ENCODE peak calls at places on chromosomes 1 and 21, in four cellular contexts. One of them, this sample, is unnamed.

GRCh38 chr1:233651563-233652233 is 37.8 kb downstream of the KCNK1 start:
- DNase-seq in kidney: no peak
- DNase-seq in heart right ventricle: no peak
- DNase-seq in aorta: no peak
- DNase-seq in this sample: no peak

GRCh38 chr1:70090146-70090545 is 115.2 kb downstream of the LRRC40 start:
- DNase-seq in kidney: no peak
- DNase-seq in heart right ventricle: no peak
- DNase-seq in aorta: no peak
- DNase-seq in this sample: no peak

GRCh38 chr1:2279210-2279639 is 51.1 kb downstream of the SKI start:
- DNase-seq in kidney: peak
- DNase-seq in heart right ventricle: peak
- DNase-seq in aorta: peak
- DNase-seq in this sample: peak

GRCh38 chr1:222243902-222244301 is 304.0 kb downstream of the HHIPL2 start:
- DNase-seq in kidney: no peak
- DNase-seq in heart right ventricle: no peak
- DNase-seq in aorta: no peak
- DNase-seq in this sample: no peak

GRCh38 chr1:92277105-92277504 is 21.7 kb downstream of the GLMN start:
- DNase-seq in kidney: no peak
- DNase-seq in heart right ventricle: no peak
- DNase-seq in aorta: no peak
- DNase-seq in this sample: peak

GRCh38 chr21:23968722-23969647 is 1638.3 kb downstream of the MRPL39 start:
- DNase-seq in kidney: no peak
- DNase-seq in heart right ventricle: no peak
- DNase-seq in aorta: no peak
- DNase-seq in this sample: peak

GRCh38 chr1:107963009-107963408 is 2.0 kb downstream of the VAV3 start:
- DNase-seq in kidney: no peak
- DNase-seq in heart right ventricle: no peak
- DNase-seq in aorta: no peak
- DNase-seq in this sample: no peak

GRCh38 chr1:230884646-230885045 is 16.3 kb upstream of the C1orf198 start:
- DNase-seq in kidney: no peak
- DNase-seq in heart right ventricle: no peak
- DNase-seq in aorta: no peak
- DNase-seq in this sample: no peak

GRCh38 chr21:29166853-29167252 is 36.4 kb downstream of the MAP3K7CL start:
- DNase-seq in kidney: no peak
- DNase-seq in heart right ventricle: no peak
- DNase-seq in aorta: no peak
- DNase-seq in this sample: peak

GRCh38 chr21:43734830-43735229 is 15.9 kb downstream of the PDXK start:
- DNase-seq in kidney: no peak
- DNase-seq in heart right ventricle: no peak
- DNase-seq in aorta: peak
- DNase-seq in this sample: peak

GRCh38 chr1:198906739-198907422 is 268.0 kb downstream of the PTPRC start:
- DNase-seq in kidney: no peak
- DNase-seq in heart right ventricle: no peak
- DNase-seq in aorta: no peak
- DNase-seq in this sample: no peak

GRCh38 chr1:63935553-63935952 is 161.7 kb downstream of the ROR1 start:
- DNase-seq in kidney: no peak
- DNase-seq in heart right ventricle: no peak
- DNase-seq in aorta: no peak
- DNase-seq in this sample: no peak

GRCh38 chr1:171252482-171252881 is 4.2 kb downstream of the FMO1 start:
- DNase-seq in kidney: no peak
- DNase-seq in heart right ventricle: no peak
- DNase-seq in aorta: no peak
- DNase-seq in this sample: no peak

GRCh38 chr1:230629511-230629910 is 12.8 kb upstream of the COG2 start:
- DNase-seq in kidney: no peak
- DNase-seq in heart right ventricle: no peak
- DNase-seq in aorta: no peak
- DNase-seq in this sample: no peak

GRCh38 chr1:95604784-95605183 is 370.8 kb downstream of the RWDD3 start:
- DNase-seq in kidney: no peak
- DNase-seq in heart right ventricle: no peak
- DNase-seq in aorta: no peak
- DNase-seq in this sample: no peak

GRCh38 chr1:36269408-36269838 is 36.7 kb upstream of the SH3D21 start:
- DNase-seq in kidney: no peak
- DNase-seq in heart right ventricle: no peak
- DNase-seq in aorta: no peak
- DNase-seq in this sample: peak

GRCh38 chr1:39081266-39082139 is 55.4 kb downstream of the NDUFS5 start:
- DNase-seq in kidney: no peak
- DNase-seq in heart right ventricle: peak
- DNase-seq in aorta: peak
- DNase-seq in this sample: no peak

GRCh38 chr1:60589046-60589748 is 493.2 kb upstream of the NFIA start:
- DNase-seq in kidney: no peak
- DNase-seq in heart right ventricle: no peak
- DNase-seq in aorta: no peak
- DNase-seq in this sample: peak

GRCh38 chr21:39373634-39374033 is 24.7 kb upstream of the HMGN1 start:
- DNase-seq in kidney: no peak
- DNase-seq in heart right ventricle: no peak
- DNase-seq in aorta: no peak
- DNase-seq in this sample: peak

GRCh38 chr1:203152158-203153034 is 23.2 kb downstream of the MYBPH start:
- DNase-seq in kidney: peak
- DNase-seq in heart right ventricle: no peak
- DNase-seq in aorta: no peak
- DNase-seq in this sample: peak

GRCh38 chr21:42341776-42342542 is 8.8 kb downstream of the TFF2 start:
- DNase-seq in kidney: no peak
- DNase-seq in heart right ventricle: no peak
- DNase-seq in aorta: no peak
- DNase-seq in this sample: no peak

GRCh38 chr1:34164510-34165381 is at the start of gene CSMD2:
- DNase-seq in kidney: peak
- DNase-seq in heart right ventricle: no peak
- DNase-seq in aorta: peak
- DNase-seq in this sample: peak

GRCh38 chr1:234686035-234686434 is 76.1 kb upstream of the IRF2BP2 start:
- DNase-seq in kidney: no peak
- DNase-seq in heart right ventricle: no peak
- DNase-seq in aorta: no peak
- DNase-seq in this sample: no peak

GRCh38 chr1:2493691-2494322 is 17.7 kb downstream of the PLCH2 start:
- DNase-seq in kidney: no peak
- DNase-seq in heart right ventricle: no peak
- DNase-seq in aorta: no peak
- DNase-seq in this sample: no peak

GRCh38 chr1:207917086-207917485 is 6.2 kb upstream of the CD34 start:
- DNase-seq in kidney: no peak
- DNase-seq in heart right ventricle: peak
- DNase-seq in aorta: no peak
- DNase-seq in this sample: no peak

GRCh38 chr21:25368531-25368930 is 238.8 kb downstream of the MRPL39 start:
- DNase-seq in kidney: no peak
- DNase-seq in heart right ventricle: no peak
- DNase-seq in aorta: no peak
- DNase-seq in this sample: no peak

GRCh38 chr1:93607814-93608187 is 73.8 kb downstream of the BCAR3 start:
- DNase-seq in kidney: no peak
- DNase-seq in heart right ventricle: no peak
- DNase-seq in aorta: peak
- DNase-seq in this sample: no peak

GRCh38 chr1:15540201-15540600 is 13.6 kb downstream of the DNAJC16 start:
- DNase-seq in kidney: no peak
- DNase-seq in heart right ventricle: no peak
- DNase-seq in aorta: no peak
- DNase-seq in this sample: no peak

GRCh38 chr1:93804412-93804811 is 74.6 kb downstream of the DNTTIP2 start:
- DNase-seq in kidney: no peak
- DNase-seq in heart right ventricle: no peak
- DNase-seq in aorta: no peak
- DNase-seq in this sample: peak

GRCh38 chr1:43379476-43379875 is 10.1 kb downstream of the MED8 start:
- DNase-seq in kidney: no peak
- DNase-seq in heart right ventricle: no peak
- DNase-seq in aorta: no peak
- DNase-seq in this sample: no peak

GRCh38 chr1:235004840-235005391 is 123.7 kb downstream of the TOMM20 start:
- DNase-seq in kidney: no peak
- DNase-seq in heart right ventricle: no peak
- DNase-seq in aorta: no peak
- DNase-seq in this sample: no peak

GRCh38 chr1:39729842-39730241 is 8.8 kb upstream of the PPIE start:
- DNase-seq in kidney: no peak
- DNase-seq in heart right ventricle: no peak
- DNase-seq in aorta: no peak
- DNase-seq in this sample: no peak

GRCh38 chr1:30262158-30262557 is 461.2 kb downstream of the MATN1 start:
- DNase-seq in kidney: no peak
- DNase-seq in heart right ventricle: no peak
- DNase-seq in aorta: no peak
- DNase-seq in this sample: no peak

GRCh38 chr1:160550572-160551034 is 27.5 kb upstream of the SLAMF6 start:
- DNase-seq in kidney: no peak
- DNase-seq in heart right ventricle: peak
- DNase-seq in aorta: peak
- DNase-seq in this sample: no peak

GRCh38 chr1:44945992-44946391 is 40.4 kb downstream of the EIF2B3 start:
- DNase-seq in kidney: no peak
- DNase-seq in heart right ventricle: no peak
- DNase-seq in aorta: no peak
- DNase-seq in this sample: no peak

GRCh38 chr1:40385437-40386310 is 12.1 kb downstream of the SMAP2 start:
- DNase-seq in kidney: no peak
- DNase-seq in heart right ventricle: no peak
- DNase-seq in aorta: no peak
- DNase-seq in this sample: no peak

GRCh38 chr1:110339040-110339426 is at the start of gene RBM15:
- DNase-seq in kidney: peak
- DNase-seq in heart right ventricle: peak
- DNase-seq in aorta: peak
- DNase-seq in this sample: peak

DNA sequence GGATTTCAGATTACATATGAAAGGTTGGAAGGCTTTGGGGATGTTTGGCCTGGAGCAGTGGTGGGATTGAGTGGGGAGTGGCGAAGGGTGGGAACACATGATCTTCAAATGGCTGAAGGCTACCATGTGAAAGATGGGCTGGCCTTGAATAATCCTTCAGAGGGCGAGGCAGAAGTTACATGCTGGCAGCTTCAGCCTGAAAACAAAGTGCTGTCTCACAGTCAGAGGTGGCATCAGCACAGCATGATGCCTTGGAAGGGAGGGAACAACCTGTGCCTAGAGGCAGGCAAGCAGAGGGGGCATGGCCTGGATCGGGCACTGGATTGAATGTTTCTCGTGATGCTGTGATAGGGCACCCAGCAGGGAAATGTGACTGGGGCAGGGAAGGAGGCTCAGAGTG is 130.8 kb downstream of the BEND5 start:
- DNase-seq in kidney: no peak
- DNase-seq in heart right ventricle: no peak
- DNase-seq in aorta: no peak
- DNase-seq in this sample: no peak
- H3K4me3 ChIP-seq in kidney: no peak
- H3K4me3 ChIP-seq in heart right ventricle: no peak
- H3K4me3 ChIP-seq in aorta: no peak
- H3K4me3 ChIP-seq in this sample: no peak

DNA sequence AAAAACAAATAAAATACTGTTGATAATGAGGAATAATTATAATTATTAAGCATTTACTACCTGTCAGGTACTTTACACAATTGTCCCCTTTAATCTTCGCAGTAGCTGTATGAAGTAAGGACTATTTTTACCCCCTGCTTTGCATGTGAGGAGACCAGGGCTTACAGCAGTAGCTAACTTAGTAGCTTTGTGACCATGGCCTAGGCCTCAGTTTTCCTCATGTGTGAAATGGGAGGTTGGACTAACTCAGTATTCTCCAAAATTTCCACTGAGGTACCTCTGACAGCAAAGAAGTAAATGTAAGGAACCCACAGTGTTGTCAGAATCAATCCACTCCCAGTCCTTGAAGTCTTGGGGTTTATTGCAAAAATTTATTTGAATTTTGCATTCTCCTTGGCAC is 3.8 kb upstream of the CSRP1 start:
- DNase-seq in kidney: no peak
- DNase-seq in heart right ventricle: no peak
- DNase-seq in aorta: no peak
- DNase-seq in this sample: no peak
- H3K4me3 ChIP-seq in kidney: no peak
- H3K4me3 ChIP-seq in heart right ventricle: no peak
- H3K4me3 ChIP-seq in aorta: no peak
- H3K4me3 ChIP-seq in this sample: no peak

GRCh38 chr1:159120317-159120716 is 43.8 kb upstream of the AIM2 start:
- DNase-seq in kidney: no peak
- DNase-seq in heart right ventricle: no peak
- DNase-seq in aorta: no peak
- DNase-seq in this sample: no peak
- H3K4me3 ChIP-seq in kidney: no peak
- H3K4me3 ChIP-seq in heart right ventricle: no peak
- H3K4me3 ChIP-seq in aorta: no peak
- H3K4me3 ChIP-seq in this sample: no peak

GRCh38 chr1:22284236-22284635 is 141.3 kb upstream of the WNT4 start:
- DNase-seq in kidney: no peak
- DNase-seq in heart right ventricle: no peak
- DNase-seq in aorta: no peak
- DNase-seq in this sample: no peak

GRCh38 chr1:22283596-22283995 is 140.7 kb upstream of the WNT4 start:
- DNase-seq in kidney: no peak
- DNase-seq in heart right ventricle: no peak
- DNase-seq in aorta: no peak
- DNase-seq in this sample: no peak

GRCh38 chr1:22285545-22286396 is 142.9 kb upstream of the WNT4 start:
- DNase-seq in kidney: peak
- DNase-seq in heart right ventricle: no peak
- DNase-seq in aorta: no peak
- DNase-seq in this sample: no peak

GRCh38 chr1:22286491-22286890 is 143.6 kb upstream of the WNT4 start:
- DNase-seq in kidney: peak
- DNase-seq in heart right ventricle: no peak
- DNase-seq in aorta: no peak
- DNase-seq in this sample: no peak

GRCh38 chr1:22284906-22285544 is 142.1 kb upstream of the WNT4 start:
- DNase-seq in kidney: peak
- DNase-seq in heart right ventricle: no peak
- DNase-seq in aorta: no peak
- DNase-seq in this sample: no peak
- H3K4me3 ChIP-seq in kidney: no peak
- H3K4me3 ChIP-seq in heart right ventricle: no peak
- H3K4me3 ChIP-seq in aorta: no peak
- H3K4me3 ChIP-seq in this sample: no peak